ENCODE peak calls at places on chromosome 5, in ten cellular contexts. F is effector memory CD4-positive, alpha-beta T cell; L is PC-3; M is left ventricle myocardium inferior; Y is MG63; N is SJSA1; Q is neuronal stem cell; I is cardiac muscle cell; X is WERI-Rb-1; Z is H7. S is an unnamed sample.

GRCh38 chr5:180802325-180803180 is at the start of gene MGAT1:
- DNase-seq in F (peak; percentile 52), L (peak; percentile 90), M (peak; percentile 92), Y (peak; percentile 95), N (peak; percentile 89), Q (peak; percentile 79), I (peak; percentile 88), X (no peak), Z (peak; percentile 98), S (peak; percentile 92)

GRCh38 chr5:68251386-68251785 is 35.8 kb downstream of the PIK3R1 start:
- DNase-seq in F (peak; percentile 26), L (no peak), M (peak; percentile 27), Y (no peak), N (no peak), Q (no peak), I (no peak), X (no peak), Z (peak; percentile 36), S (no peak)

GRCh38 chr5:143601917-143602333 is 198.4 kb upstream of the NR3C1 start:
- DNase-seq in F (no peak), L (no peak), M (no peak), Y (no peak), N (no peak), Q (no peak), I (no peak), X (no peak), Z (no peak), S (no peak)

GRCh38 chr5:57209316-57210040 is 35.6 kb downstream of the GPBP1 start:
- DNase-seq in F (no peak), L (peak; percentile 64), M (no peak), Y (no peak), N (no peak), Q (no peak), I (no peak), X (no peak), Z (no peak), S (no peak)

GRCh38 chr5:31124026-31124425 is 69.5 kb upstream of the CDH6 start:
- DNase-seq in F (no peak), L (no peak), M (no peak), Y (peak; percentile 30), N (no peak), Q (no peak), I (no peak), X (no peak), Z (no peak), S (no peak)

GRCh38 chr5:115888027-115888426 is 46.3 kb downstream of the AP3S1 start:
- DNase-seq in F (no peak), L (peak; percentile 54), M (no peak), Y (no peak), N (peak; percentile 43), Q (no peak), I (no peak), X (no peak), Z (no peak), S (no peak)

GRCh38 chr5:10567781-10568321 is 4.0 kb downstream of the ANKRD33B start:
- DNase-seq in F (no peak), L (no peak), M (no peak), Y (no peak), N (peak; percentile 50), Q (no peak), I (peak; percentile 61), X (peak; percentile 80), Z (no peak), S (no peak)

GRCh38 chr5:179143446-179143845 is 83.3 kb downstream of the ZNF354C start:
- DNase-seq in F (no peak), L (no peak), M (no peak), Y (no peak), N (no peak), Q (peak; percentile 45), I (peak; percentile 60), X (no peak), Z (peak; percentile 90), S (no peak)

GRCh38 chr5:118115791-118116190 is 872.6 kb downstream of the DTWD2 start:
- DNase-seq in F (no peak), L (peak; percentile 2), M (no peak), Y (no peak), N (no peak), Q (no peak), I (no peak), X (no peak), Z (no peak), S (no peak)

GRCh38 chr5:145801195-145801594 is 33.9 kb downstream of the PRELID2 start:
- DNase-seq in F (no peak), L (no peak), M (no peak), Y (no peak), N (no peak), Q (no peak), I (no peak), X (no peak), Z (no peak), S (no peak)

GRCh38 chr5:139634028-139634325 is 14.2 kb upstream of the CXXC5 start:
- DNase-seq in F (no peak), L (no peak), M (no peak), Y (no peak), N (no peak), Q (no peak), I (no peak), X (no peak), Z (no peak), S (no peak)

GRCh38 chr5:175335691-175336090 is 108.3 kb downstream of the DRD1 start:
- DNase-seq in F (no peak), L (no peak), M (no peak), Y (no peak), N (no peak), Q (no peak), I (no peak), X (no peak), Z (no peak), S (no peak)

GRCh38 chr5:95815143-95815729 is 7.3 kb downstream of the GLRX start:
- DNase-seq in F (no peak), L (no peak), M (no peak), Y (no peak), N (no peak), Q (no peak), I (no peak), X (no peak), Z (no peak), S (no peak)

GRCh38 chr5:135071311-135071710 is 37.3 kb upstream of the PITX1 start:
- DNase-seq in F (no peak), L (no peak), M (no peak), Y (no peak), N (no peak), Q (no peak), I (no peak), X (no peak), Z (no peak), S (no peak)
- H3K36me3 ChIP-seq in F (no peaks in the 10 kb centered on the region), L (no peaks in the 10 kb centered on the region), M (no peaks in the 10 kb centered on the region), Y (peaks cover 3% of the 10 kb centered on the region), N (no peaks in the 10 kb centered on the region), Q (no peaks in the 10 kb centered on the region), I (no peaks in the 10 kb centered on the region), X (no peaks in the 10 kb centered on the region), Z (no peaks in the 10 kb centered on the region), S (no peaks in the 10 kb centered on the region)

DNA sequence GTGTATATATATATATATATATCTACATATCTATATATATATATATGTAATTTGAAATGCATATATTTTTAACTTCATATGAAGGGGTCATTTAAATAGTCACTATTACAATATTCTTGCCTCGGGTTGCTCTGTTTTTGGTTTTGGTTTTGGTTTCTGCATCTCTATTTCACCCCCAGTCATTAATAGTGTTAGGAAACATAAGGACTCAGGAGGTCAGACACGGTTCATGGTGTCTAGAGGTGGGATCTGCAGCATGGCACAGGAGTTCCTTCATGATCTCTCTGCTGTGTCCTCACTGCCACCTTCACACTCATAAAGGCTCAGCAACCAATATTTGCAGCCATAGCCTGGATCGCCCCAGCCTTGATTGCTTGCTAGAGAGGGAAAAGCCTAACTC is 16.6 kb downstream of the C5orf58 start:
- DNase-seq in F (no peak), L (no peak), M (no peak), Y (no peak), N (no peak), Q (no peak), I (no peak), X (no peak), Z (no peak), S (no peak)
- H3K36me3 ChIP-seq in F (peaks cover 84% of the 10 kb centered on the region), L (no peaks in the 10 kb centered on the region), M (peaks cover 7% of the 10 kb centered on the region), Y (no peaks in the 10 kb centered on the region), N (no peaks in the 10 kb centered on the region), Q (no peaks in the 10 kb centered on the region), I (no peaks in the 10 kb centered on the region), X (no peaks in the 10 kb centered on the region), Z (no peaks in the 10 kb centered on the region), S (peaks cover 89% of the 10 kb centered on the region)

DNA sequence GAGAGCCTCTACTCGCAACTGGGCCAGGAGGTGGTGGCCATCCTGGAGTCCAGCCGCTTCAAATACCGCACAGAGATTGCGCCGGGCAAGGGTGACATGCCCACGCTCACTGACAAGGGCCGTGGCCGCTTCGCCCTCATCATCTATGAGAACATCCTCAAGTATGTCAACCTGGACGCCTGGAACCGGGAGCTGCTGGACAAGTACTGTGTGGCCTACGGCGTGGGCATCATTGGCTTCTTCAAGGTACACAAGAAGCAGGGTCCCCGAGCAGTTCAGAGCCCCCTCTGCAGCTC is 13.5 kb downstream of the NDST1 start:
- DNase-seq in F (no peak), L (no peak), M (no peak), Y (no peak), N (no peak), Q (no peak), I (no peak), X (no peak), Z (no peak), S (no peak)
- H3K36me3 ChIP-seq in F (no peaks in the 10 kb centered on the region), L (peaks cover 12% of the 10 kb centered on the region), M (peaks cover 21% of the 10 kb centered on the region), Y (peaks cover 92% of the 10 kb centered on the region), N (peaks cover 64% of the 10 kb centered on the region), Q (peaks cover 13% of the 10 kb centered on the region), I (no peaks in the 10 kb centered on the region), X (peaks cover 22% of the 10 kb centered on the region), Z (peaks cover 5% of the 10 kb centered on the region), S (peaks cover 33% of the 10 kb centered on the region)

GRCh38 chr5:159453209-159453608 is 122.9 kb upstream of the IL12B start:
- DNase-seq in F (no peak), L (no peak), M (no peak), Y (no peak), N (no peak), Q (no peak), I (no peak), X (no peak), Z (no peak), S (no peak)

GRCh38 chr5:159458217-159458711 is 128.0 kb upstream of the IL12B start:
- DNase-seq in F (no peak), L (no peak), M (no peak), Y (no peak), N (no peak), Q (no peak), I (no peak), X (no peak), Z (no peak), S (no peak)

GRCh38 chr5:159459132-159459627 is 128.9 kb upstream of the IL12B start:
- DNase-seq in F (no peak), L (no peak), M (no peak), Y (no peak), N (no peak), Q (no peak), I (no peak), X (no peak), Z (no peak), S (no peak)

GRCh38 chr5:159456722-159457462 is 126.6 kb upstream of the IL12B start:
- DNase-seq in F (no peak), L (peak; percentile 72), M (no peak), Y (peak; percentile 47), N (peak; percentile 69), Q (no peak), I (no peak), X (no peak), Z (no peak), S (no peak)

DNA sequence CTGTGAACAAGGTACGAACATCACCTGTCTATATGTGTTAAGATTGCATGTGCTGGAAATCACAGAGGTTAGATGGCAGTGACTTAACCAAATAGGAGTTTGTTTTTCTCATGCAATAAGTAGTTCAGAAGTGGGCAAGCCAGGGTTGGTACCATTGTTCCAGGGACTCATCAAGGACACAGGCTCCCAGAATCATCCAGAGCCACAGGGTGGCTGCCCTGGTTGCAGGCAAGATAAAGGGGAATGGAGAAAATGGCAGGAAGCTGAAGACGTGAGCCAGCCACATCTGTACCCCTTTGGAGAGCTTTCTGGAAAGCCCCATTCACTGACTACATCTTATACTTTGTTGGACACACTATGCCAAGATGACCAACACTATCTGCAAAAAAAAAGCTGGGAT is 126.0 kb upstream of the IL12B start:
- DNase-seq in F (no peak), L (no peak), M (no peak), Y (no peak), N (no peak), Q (no peak), I (no peak), X (no peak), Z (no peak), S (no peak)
- H3K36me3 ChIP-seq in F (no peaks in the 10 kb centered on the region), L (no peaks in the 10 kb centered on the region), M (no peaks in the 10 kb centered on the region), Y (no peaks in the 10 kb centered on the region), N (no peaks in the 10 kb centered on the region), Q (no peaks in the 10 kb centered on the region), I (no peaks in the 10 kb centered on the region), X (no peaks in the 10 kb centered on the region), Z (no peaks in the 10 kb centered on the region), S (no peaks in the 10 kb centered on the region)